ENCODE peak calls at places on chromosomes 16 and 17, in five cellular contexts. F is K562, U is HepG2, Y is GM12878, D is SK-N-SH. L is an unnamed sample.

GRCh38 chr16:4369006-4369766 is 2.5 kb upstream of the VASN start:
- DNase-seq in F (no peak), U (no peak), Y (no peak), D (peak), L (no peak)

GRCh38 chr16:78576941-78577340 is 477.5 kb downstream of the WWOX start:
- DNase-seq in F (no peak), U (no peak), Y (no peak), D (no peak), L (no peak)

GRCh38 chr16:49631521-49632041 is 224.3 kb downstream of the ZNF423 start:
- DNase-seq in F (no peak), U (no peak), Y (no peak), D (no peak), L (no peak)

GRCh38 chr16:87324411-87325275 is 7.5 kb upstream of the C16orf95 start:
- DNase-seq in F (peak), U (peak), Y (no peak), D (peak), L (peak)

GRCh38 chr17:80968602-80969029 is 23.0 kb upstream of the CHMP6 start:
- DNase-seq in F (no peak), U (no peak), Y (no peak), D (peak), L (no peak)

GRCh38 chr16:85335584-85336492 is 223.6 kb upstream of the CIBAR2 start:
- DNase-seq in F (no peak), U (no peak), Y (no peak), D (no peak), L (no peak)

GRCh38 chr17:5138616-5139453 is 23.0 kb downstream of the USP6 start:
- DNase-seq in F (no peak), U (no peak), Y (no peak), D (no peak), L (no peak)

GRCh38 chr16:11085025-11085485 is 140.7 kb downstream of the CLEC16A start:
- DNase-seq in F (no peak), U (no peak), Y (no peak), D (peak), L (no peak)

DNA sequence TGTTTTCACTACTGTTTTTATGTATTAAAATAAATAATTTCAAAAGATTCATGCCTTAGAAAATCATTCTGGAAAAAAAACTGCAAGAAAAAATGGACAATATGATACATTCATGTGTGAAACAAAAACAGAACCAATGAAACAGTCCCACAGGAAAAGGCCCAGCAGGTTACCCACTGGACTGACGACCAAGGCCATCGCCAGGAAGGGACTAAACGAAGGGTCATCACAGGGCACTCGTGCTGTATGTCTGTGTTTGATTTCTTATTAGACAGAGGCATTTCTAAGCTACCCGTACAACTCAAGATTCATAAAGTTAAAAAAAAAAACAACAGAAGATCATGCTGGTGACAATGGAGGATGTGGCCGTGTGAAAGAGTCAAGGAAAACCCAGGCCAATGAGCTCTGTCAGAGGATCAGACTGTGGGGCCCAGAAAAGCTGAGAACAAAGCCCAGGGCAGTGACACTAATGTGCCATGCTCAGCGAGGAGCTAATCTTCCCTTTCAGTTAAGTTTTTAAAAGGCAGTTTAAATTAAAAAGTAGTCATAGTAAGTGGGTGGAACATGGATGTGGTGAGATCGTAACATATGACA is 31.8 kb downstream of the NSMCE1 start:
- DNase-seq in F (no peak), U (no peak), Y (no peak), D (no peak), L (no peak)
- TF ChIP-seq GABPA in F (no peak), U (no peak), Y (no peak), D (no peak), L (no peak)

DNA sequence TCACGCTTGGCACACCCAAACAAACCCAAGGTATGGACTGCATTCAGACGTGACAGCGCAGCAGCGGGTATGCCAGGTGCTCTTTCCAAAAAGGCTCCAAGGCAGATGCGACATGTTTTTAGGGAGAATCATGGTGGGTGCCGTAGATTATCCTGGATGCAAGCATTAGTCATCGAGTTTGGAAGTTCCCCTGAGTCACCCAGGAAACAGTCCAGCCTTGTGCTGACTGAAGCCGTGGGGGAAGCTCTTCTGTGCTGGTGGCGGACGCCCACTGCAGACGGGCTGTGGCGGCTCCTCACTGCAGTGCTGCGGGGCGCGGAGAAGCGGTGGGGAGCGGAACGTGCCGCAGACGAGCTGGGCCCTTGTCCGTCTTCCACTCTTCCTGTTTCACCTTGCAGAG is 13.9 kb downstream of the JPT2 start:
- DNase-seq in F (no peak), U (no peak), Y (no peak), D (no peak), L (no peak)
- TF ChIP-seq REST in F (no peak), U (no peak), Y (no peak), D (no peak), L (no peak)

GRCh38 chr16:1923299-1924034 is 5.3 kb upstream of the HS3ST6 start:
- DNase-seq in F (peak), U (peak), Y (no peak), D (peak), L (no peak)
- TF ChIP-seq GABPA in F (no peak), U (no peak), Y (no peak), D (no peak), L (no peak)

GRCh38 chr16:8678068-8678927 is 3.9 kb downstream of the ABAT start:
- DNase-seq in F (no peak), U (peak), Y (no peak), D (no peak), L (no peak)
- TF ChIP-seq REST in F (no peak), U (no peak), Y (no peak), D (no peak), L (no peak)

GRCh38 chr17:7001562-7001961 is 5.7 kb downstream of the ALOX12 start:
- DNase-seq in F (no peak), U (no peak), Y (no peak), D (no peak), L (no peak)
- TF ChIP-seq GABPA in F (no peak), U (no peak), Y (no peak), D (no peak), L (no peak)

GRCh38 chr17:62562656-62563055 is 64.8 kb upstream of the MRC2 start:
- DNase-seq in F (no peak), U (peak), Y (no peak), D (no peak), L (no peak)

GRCh38 chr17:62566996-62567578 is 60.4 kb upstream of the MRC2 start:
- DNase-seq in F (no peak), U (no peak), Y (no peak), D (no peak), L (no peak)

DNA sequence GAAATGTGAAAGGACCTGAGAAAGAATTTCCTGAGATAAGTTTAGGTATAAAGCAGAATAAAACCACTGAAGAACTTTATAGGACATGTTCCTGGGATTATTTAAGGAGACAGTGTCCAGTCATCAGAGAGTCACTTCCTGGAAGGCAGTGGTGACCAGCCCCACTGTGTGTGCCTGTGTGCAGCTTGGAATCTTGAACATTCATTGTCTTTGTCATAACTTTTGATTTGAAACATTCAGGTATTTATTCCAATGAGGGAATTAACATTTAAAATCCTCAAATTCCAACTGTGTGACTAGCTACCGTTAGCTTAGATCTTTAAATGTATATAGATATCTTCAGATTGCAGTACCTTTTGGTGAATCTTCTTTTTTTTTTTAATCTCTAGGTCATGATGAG is 61.7 kb upstream of the MRC2 start:
- DNase-seq in F (no peak), U (no peak), Y (no peak), D (no peak), L (no peak)
- TF ChIP-seq REST in F (no peak), U (no peak), Y (no peak), D (peak), L (no peak)

GRCh38 chr16:58031016-58031800 is 5.7 kb downstream of the MMP15 start:
- DNase-seq in F (no peak), U (no peak), Y (no peak), D (peak), L (peak)

GRCh38 chr16:58028541-58029070 is 3.1 kb downstream of the MMP15 start:
- DNase-seq in F (no peak), U (no peak), Y (no peak), D (peak), L (peak)

GRCh38 chr16:58028168-58028455 is 2.6 kb downstream of the MMP15 start:
- DNase-seq in F (no peak), U (no peak), Y (no peak), D (no peak), L (no peak)

GRCh38 chr16:58029410-58029809 is 3.9 kb downstream of the MMP15 start:
- DNase-seq in F (no peak), U (no peak), Y (no peak), D (no peak), L (no peak)

GRCh38 chr16:58030136-58030840 is 4.7 kb downstream of the MMP15 start:
- DNase-seq in F (no peak), U (no peak), Y (no peak), D (no peak), L (no peak)
- TF ChIP-seq GABPA in F (no peak), U (no peak), Y (no peak), D (no peak), L (no peak)

GRCh38 chr16:26158142-26158759 is 466.5 kb downstream of the HS3ST4 start:
- DNase-seq in F (no peak), U (no peak), Y (no peak), D (no peak), L (no peak)
- TF ChIP-seq REST in F (no peak), U (no peak), Y (no peak), D (no peak), L (no peak)

L was measured in HL-60.